ENCODE peak calls at places on chromosomes 4 and X, in four cellular contexts. N is stimulated activated CD4-positive, alpha-beta T cell treated with anti-CD3 and anti-CD28 coated beads, TNF-alpha, amount 100 ng/mL, for 48 hours; R is chondrocyte; K is C1 segment of cervical spinal cord. F is an unnamed sample.
A peak's percentile ranks its signal among the peaks of the same experiment; 100 is the strongest.

GRCh38 chr4:41155194-41155830 is 59.0 kb downstream of the APBB2 start:
- DNase-seq in N (no peak), R (no peak), K (no peak), F (no peak)

GRCh38 chr4:174154455-174154854 is 129.0 kb downstream of the FBXO8 start:
- DNase-seq in N (no peak), R (no peak), K (no peak), F (peak; percentile 14)

GRCh38 chr4:1240721-1241465 is 8.0 kb downstream of the CTBP1 start:
- DNase-seq in N (no peak), R (no peak), K (no peak), F (no peak)

GRCh38 chr4:19539192-19539591 is 712.5 kb upstream of the SLIT2 start:
- DNase-seq in N (no peak), R (no peak), K (no peak), F (no peak)

GRCh38 chr4:73434311-73434710 is 1.7 kb upstream of the AFP start:
- DNase-seq in N (no peak), R (no peak), K (no peak), F (no peak)

GRCh38 chr4:185395255-185395955 is at the start of gene LRP2BP:
- DNase-seq in N (no peak), R (no peak), K (no peak), F (no peak)

GRCh38 chrX:115018040-115018647 is 728 bp upstream of the IL13RA2 start:
- DNase-seq in N (no peak), R (no peak), K (no peak), F (no peak)

GRCh38 chr4:100076753-100077152 is 113.5 kb downstream of the DDIT4L start:
- DNase-seq in N (no peak), R (no peak), K (no peak), F (no peak)

GRCh38 chr4:152678841-152679240 is 956 bp downstream of the TMEM154 start:
- DNase-seq in N (no peak), R (no peak), K (no peak), F (no peak)

GRCh38 chr4:13260513-13260912 is 223.6 kb downstream of the RAB28 start:
- DNase-seq in N (no peak), R (no peak), K (no peak), F (no peak)

GRCh38 chr4:141432000-141432712 is 204.2 kb upstream of the IL15 start:
- DNase-seq in N (no peak), R (no peak), K (no peak), F (no peak)

GRCh38 chr4:77820836-77821561 is 1.8 kb upstream of the CNOT6L start:
- DNase-seq in N (no peak), R (no peak), K (peak; percentile 2), F (no peak)

GRCh38 chrX:119605398-119605738 is 856 bp downstream of the NKRF start:
- DNase-seq in N (no peak), R (no peak), K (no peak), F (no peak)

GRCh38 chr4:5863461-5864113 is 29.3 kb downstream of the CRMP1 start:
- DNase-seq in N (peak; percentile 46), R (no peak), K (no peak), F (no peak)

GRCh38 chr4:91826186-91826585 is 477.6 kb upstream of the GRID2 start:
- DNase-seq in N (no peak), R (no peak), K (no peak), F (no peak)

GRCh38 chrX:7262551-7262950 is 114.6 kb upstream of the PUDP start:
- DNase-seq in N (no peak), R (no peak), K (no peak), F (no peak)

GRCh38 chr4:120228086-120228485 is 161.4 kb upstream of the MAD2L1 start:
- DNase-seq in N (no peak), R (no peak), K (no peak), F (no peak)

GRCh38 chr4:139670765-139671164 is 5.1 kb downstream of the MGST2 start:
- DNase-seq in N (no peak), R (no peak), K (no peak), F (no peak)

GRCh38 chrX:13955975-13956374 is 73.7 kb downstream of the GEMIN8 start:
- DNase-seq in N (no peak), R (no peak), K (no peak), F (no peak)

GRCh38 chr4:40309250-40309774 is 25.8 kb upstream of the CHRNA9 start:
- DNase-seq in N (peak; percentile 71), R (no peak), K (no peak), F (no peak)

GRCh38 chr4:155532373-155532772 is 134.3 kb upstream of the GUCY1A1 start:
- DNase-seq in N (no peak), R (no peak), K (no peak), F (no peak)

GRCh38 chrX:54808109-54808604 is 612 bp downstream of the MAGED2 start:
- DNase-seq in N (no peak), R (no peak), K (peak; percentile 70), F (no peak)

GRCh38 chrX:105375816-105376215 is 155.3 kb upstream of the TEX13A start:
- DNase-seq in N (no peak), R (no peak), K (no peak), F (no peak)

GRCh38 chrX:135112096-135112729 is 8.1 kb downstream of the ETDB start:
- DNase-seq in N (no peak), R (peak; percentile 30), K (no peak), F (no peak)

GRCh38 chr4:165656829-165657467 is 216.1 kb upstream of the TLL1 start:
- DNase-seq in N (no peak), R (no peak), K (no peak), F (no peak)

GRCh38 chr4:167419468-167420133 is 185.3 kb upstream of the SPOCK3 start:
- DNase-seq in N (no peak), R (no peak), K (no peak), F (no peak)

F was measured in NCI-H2081 treated with DMSO at 0.1 percent for 48 hours.